ENCODE peak calls at places on chromosomes 3 and 15, in four cellular contexts. One of them, this sample, is unnamed.

GRCh38 chr3:187979543-187979942 is 174.4 kb upstream of the LPP start:
- DNase-seq in upper lobe of right lung: no peak
- DNase-seq in Panc1: no peak
- DNase-seq in ecto neural progenitor cell: no peak
- DNase-seq in this sample: no peak

GRCh38 chr15:36791849-36792618 is 212.6 kb downstream of the CDIN1 start:
- DNase-seq in upper lobe of right lung: no peak
- DNase-seq in Panc1: no peak
- DNase-seq in ecto neural progenitor cell: no peak
- DNase-seq in this sample: no peak

GRCh38 chr15:63260786-63261185 is 16.6 kb upstream of the APH1B start:
- DNase-seq in upper lobe of right lung: no peak
- DNase-seq in Panc1: no peak
- DNase-seq in ecto neural progenitor cell: no peak
- DNase-seq in this sample: no peak

GRCh38 chr15:42547926-42548257 is 701 bp downstream of the LRRC57 start:
- DNase-seq in upper lobe of right lung: no peak
- DNase-seq in Panc1: peak; percentile 5
- DNase-seq in ecto neural progenitor cell: no peak
- DNase-seq in this sample: no peak

GRCh38 chr3:124966557-124967480 is 32.3 kb upstream of the MUC13 start:
- DNase-seq in upper lobe of right lung: no peak
- DNase-seq in Panc1: no peak
- DNase-seq in ecto neural progenitor cell: no peak
- DNase-seq in this sample: no peak

GRCh38 chr15:49863431-49864205 is 242.8 kb downstream of the DTWD1 start:
- DNase-seq in upper lobe of right lung: no peak
- DNase-seq in Panc1: no peak
- DNase-seq in ecto neural progenitor cell: no peak
- DNase-seq in this sample: no peak

GRCh38 chr3:187026321-187026678 is 96.0 kb downstream of the ST6GAL1 start:
- DNase-seq in upper lobe of right lung: no peak
- DNase-seq in Panc1: no peak
- DNase-seq in ecto neural progenitor cell: no peak
- DNase-seq in this sample: no peak

GRCh38 chr3:188421151-188421821 is 267.3 kb downstream of the LPP start:
- DNase-seq in upper lobe of right lung: no peak
- DNase-seq in Panc1: no peak
- DNase-seq in ecto neural progenitor cell: no peak
- DNase-seq in this sample: no peak

GRCh38 chr3:185082829-185083228 is 70.0 kb downstream of the C3orf70 start:
- DNase-seq in upper lobe of right lung: no peak
- DNase-seq in Panc1: no peak
- DNase-seq in ecto neural progenitor cell: no peak
- DNase-seq in this sample: no peak

GRCh38 chr15:90610220-90610619 is 80.5 kb downstream of the CRTC3 start:
- DNase-seq in upper lobe of right lung: no peak
- DNase-seq in Panc1: no peak
- DNase-seq in ecto neural progenitor cell: no peak
- DNase-seq in this sample: no peak

GRCh38 chr3:109018828-109019227 is 65.1 kb upstream of the GUCA1C start:
- DNase-seq in upper lobe of right lung: no peak
- DNase-seq in Panc1: no peak
- DNase-seq in ecto neural progenitor cell: no peak
- DNase-seq in this sample: no peak

GRCh38 chr3:45776611-45777010 is 19.7 kb downstream of the SLC6A20 start:
- DNase-seq in upper lobe of right lung: no peak
- DNase-seq in Panc1: no peak
- DNase-seq in ecto neural progenitor cell: no peak
- DNase-seq in this sample: peak; percentile 18

GRCh38 chr3:66224220-66224619 is 3.4 kb downstream of the SLC25A26 start:
- DNase-seq in upper lobe of right lung: no peak
- DNase-seq in Panc1: no peak
- DNase-seq in ecto neural progenitor cell: no peak
- DNase-seq in this sample: no peak

GRCh38 chr3:79497447-79498111 is 270.2 kb downstream of the ROBO1 start:
- DNase-seq in upper lobe of right lung: no peak
- DNase-seq in Panc1: no peak
- DNase-seq in ecto neural progenitor cell: no peak
- DNase-seq in this sample: no peak

GRCh38 chr15:80159811-80160569 is 7.2 kb downstream of the FAH start:
- DNase-seq in upper lobe of right lung: no peak
- DNase-seq in Panc1: no peak
- DNase-seq in ecto neural progenitor cell: no peak
- DNase-seq in this sample: no peak